ENCODE peak calls at places on chromosomes 4 and X, in six cellular contexts. J is OCI-LY7, U is fibroblast of lung, W is H9, G is PC-3, L is SK-N-SH. N is an unnamed sample.

GRCh38 chr4:150694438-150694837 is 112.5 kb downstream of the MAB21L2 start:
- DNase-seq in G (no peak), W (no peak), U (no peak), J (no peak), L (no peak), N (no peak)

GRCh38 chr4:187586892-187587291 is 408.7 kb upstream of the ZFP42 start:
- DNase-seq in G (peak; percentile 84), U (no peak), L (no peak), W (no peak), J (no peak), N (no peak)

GRCh38 chrX:40755291-40756249 is 20.2 kb upstream of the MED14 start:
- DNase-seq in U (no peak), L (no peak), W (peak; percentile 37), G (no peak), J (no peak), N (no peak)

GRCh38 chrX:17563515-17563914 is 173.8 kb upstream of the SCML1 start:
- DNase-seq in L (no peak), G (peak; percentile 47), W (no peak), J (no peak), U (no peak), N (peak; percentile 48)

GRCh38 chrX:132146456-132146855 is 18.6 kb upstream of the FRMD7 start:
- DNase-seq in G (no peak), W (no peak), J (no peak), L (no peak), U (no peak), N (no peak)

GRCh38 chrX:155215443-155216178 is 649 bp upstream of the VBP1 start:
- DNase-seq in J (no peak), W (no peak), U (no peak), L (no peak), G (no peak), N (no peak)

GRCh38 chrX:9701790-9702189 is 63.9 kb downstream of the GPR143 start:
- DNase-seq in U (no peak), G (no peak), W (no peak), J (no peak), L (no peak), N (no peak)

GRCh38 chrX:130118396-130118795 is 8.1 kb upstream of the ELF4 start:
- DNase-seq in J (no peak), G (peak; percentile 77), L (no peak), U (peak; percentile 78), W (no peak), N (peak; percentile 60)

GRCh38 chr4:11724731-11725130 is 296.0 kb upstream of the HS3ST1 start:
- DNase-seq in U (peak; percentile 87), G (peak; percentile 82), L (no peak), J (no peak), W (no peak), N (peak; percentile 51)

GRCh38 chr4:168621806-168622589 is 125.1 kb downstream of the PALLD start:
- DNase-seq in J (no peak), L (no peak), G (no peak), W (no peak), U (peak; percentile 36), N (peak; percentile 95)

GRCh38 chr4:75848891-75849290 is 53.4 kb downstream of the PPEF2 start:
- DNase-seq in U (no peak), L (no peak), J (no peak), W (no peak), G (no peak), N (peak; percentile 15)

GRCh38 chr4:91754716-91755115 is 549.0 kb upstream of the GRID2 start:
- DNase-seq in G (no peak), L (no peak), U (no peak), J (no peak), W (no peak), N (no peak)

GRCh38 chrX:123186796-123187195 is 2.7 kb downstream of the GRIA3 start:
- DNase-seq in U (no peak), G (no peak), W (no peak), L (no peak), J (no peak), N (no peak)

GRCh38 chr4:90503677-90504076 is 376.5 kb downstream of the CCSER1 start:
- DNase-seq in U (no peak), G (peak; percentile 12), J (peak; percentile 22), L (no peak), W (no peak), N (no peak)

GRCh38 chr4:90798948-90799347 is 671.8 kb downstream of the CCSER1 start:
- DNase-seq in U (no peak), J (no peak), L (no peak), G (no peak), W (no peak), N (no peak)

GRCh38 chr4:17309567-17310268 is 202.2 kb downstream of the QDPR start:
- DNase-seq in U (peak; percentile 20), G (no peak), W (no peak), J (no peak), L (no peak), N (no peak)

GRCh38 chr4:163554870-163555465 is 60.5 kb downstream of the TMA16 start:
- DNase-seq in J (peak; percentile 68), W (no peak), U (peak; percentile 54), G (peak; percentile 60), L (peak; percentile 23), N (peak; percentile 8)

GRCh38 chr4:65599335-65599734 is 71.0 kb downstream of the EPHA5 start:
- DNase-seq in J (no peak), U (no peak), L (no peak), W (no peak), G (peak; percentile 62), N (peak; percentile 0)

GRCh38 chr4:174522183-174523002 is at the start of gene HPGD:
- DNase-seq in L (peak; percentile 66), G (peak; percentile 61), U (no peak), W (peak; percentile 68), J (peak; percentile 31), N (peak; percentile 20)

GRCh38 chr4:139419388-139419914 is 34.5 kb upstream of the RAB33B start:
- DNase-seq in W (no peak), J (peak; percentile 21), L (no peak), U (peak; percentile 62), G (no peak), N (peak; percentile 72)

GRCh38 chrX:57643698-57644097 is 36.4 kb downstream of the NLRP2B start:
- DNase-seq in W (no peak), L (no peak), J (no peak), U (no peak), G (peak; percentile 26), N (no peak)

GRCh38 chr4:155820887-155821529 is 45.1 kb downstream of the ASIC5 start:
- DNase-seq in L (no peak), G (no peak), U (no peak), W (no peak), J (no peak), N (no peak)

GRCh38 chr4:98873059-98873458 is 55.9 kb downstream of the EIF4E start:
- DNase-seq in W (no peak), U (peak; percentile 47), J (no peak), G (peak; percentile 13), L (no peak), N (peak; percentile 41)

GRCh38 chr4:83490876-83491450 is 6.1 kb upstream of the ABRAXAS1 start:
- DNase-seq in G (peak; percentile 50), L (peak; percentile 64), U (peak; percentile 37), W (no peak), J (peak; percentile 54), N (no peak)

GRCh38 chr4:20041838-20042237 is 209.9 kb upstream of the SLIT2 start:
- DNase-seq in W (no peak), U (no peak), J (no peak), L (no peak), G (no peak), N (no peak)

GRCh38 chrX:24019448-24019847 is 7.5 kb downstream of the KLHL15 start:
- DNase-seq in J (no peak), W (no peak), U (no peak), G (no peak), L (no peak), N (no peak)

GRCh38 chr4:61541474-61541873 is 341.3 kb downstream of the ADGRL3 start:
- DNase-seq in L (no peak), G (peak; percentile 60), W (no peak), J (no peak), U (no peak), N (no peak)

GRCh38 chrX:48703642-48704481 is 7.3 kb downstream of the SUV39H1 start:
- DNase-seq in J (no peak), G (peak; percentile 90), L (no peak), W (no peak), U (peak; percentile 17), N (peak; percentile 94)

GRCh38 chrX:38233891-38234807 is 13.5 kb upstream of the SRPX start:
- DNase-seq in U (peak; percentile 98), W (no peak), L (no peak), J (no peak), G (peak; percentile 65), N (peak; percentile 61)
- H2AFZ ChIP-seq in U (no peak overlapping the region), W (no peak overlapping the region), L (peak overlapping the region; percentile 54), J (no peak overlapping the region), G (no peak overlapping the region), N (peak overlapping the region; percentile 62)

DNA sequence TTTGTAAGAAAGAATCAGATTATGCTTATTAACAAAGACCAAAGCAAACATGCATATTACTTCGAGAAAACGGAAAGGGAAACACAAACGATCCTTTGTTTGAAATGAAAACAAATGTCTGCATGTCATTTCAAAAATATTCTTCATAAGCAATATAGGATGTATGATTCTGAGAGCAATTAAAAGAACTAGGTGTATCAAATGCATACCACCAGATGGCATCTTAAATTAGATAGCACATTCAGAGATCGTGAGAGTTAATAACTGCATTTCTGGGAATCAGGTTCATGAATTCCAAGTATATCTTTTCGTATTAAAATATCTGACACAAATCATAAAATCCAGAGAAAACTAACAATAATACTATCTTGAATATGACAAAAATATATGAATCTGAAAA is 159.5 kb downstream of the PPP3CA start:
- DNase-seq in G (peak; percentile 56), U (peak; percentile 42), W (no peak), J (peak; percentile 9), L (no peak), N (no peak)
- TF ChIP-seq CTCF in G (peak; percentile 63), U (no peak), W (peak; percentile 18), J (peak; percentile 67), L (peak; percentile 42), N (peak; percentile 29)

DNA sequence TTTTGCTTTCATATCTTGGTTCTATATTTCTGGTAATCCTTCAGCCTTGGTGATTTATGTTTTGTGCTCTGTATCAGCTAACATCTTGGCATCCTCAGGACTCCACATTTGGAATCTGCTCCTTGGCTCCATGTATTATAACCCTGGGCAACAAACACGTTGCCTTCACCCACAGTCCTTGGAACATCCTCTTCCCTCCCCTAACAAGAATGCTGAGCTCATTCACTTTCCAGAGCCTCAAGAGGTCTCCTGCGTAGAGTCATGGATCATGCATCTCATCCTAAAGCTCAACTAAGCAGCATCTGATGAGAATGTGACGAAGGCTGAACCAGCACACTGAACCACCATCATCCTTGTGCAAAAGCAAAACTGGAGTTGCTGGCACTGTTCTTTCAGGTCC is 60.5 kb upstream of the C1GALT1C1 start:
- DNase-seq in L (no peak), U (no peak), G (no peak), J (no peak), W (no peak), N (no peak)
- H2AFZ ChIP-seq in L (peak overlapping the region; percentile 41), U (no peak overlapping the region), G (no peak overlapping the region), J (no peak overlapping the region), W (no peak overlapping the region), N (no peak overlapping the region)

DNA sequence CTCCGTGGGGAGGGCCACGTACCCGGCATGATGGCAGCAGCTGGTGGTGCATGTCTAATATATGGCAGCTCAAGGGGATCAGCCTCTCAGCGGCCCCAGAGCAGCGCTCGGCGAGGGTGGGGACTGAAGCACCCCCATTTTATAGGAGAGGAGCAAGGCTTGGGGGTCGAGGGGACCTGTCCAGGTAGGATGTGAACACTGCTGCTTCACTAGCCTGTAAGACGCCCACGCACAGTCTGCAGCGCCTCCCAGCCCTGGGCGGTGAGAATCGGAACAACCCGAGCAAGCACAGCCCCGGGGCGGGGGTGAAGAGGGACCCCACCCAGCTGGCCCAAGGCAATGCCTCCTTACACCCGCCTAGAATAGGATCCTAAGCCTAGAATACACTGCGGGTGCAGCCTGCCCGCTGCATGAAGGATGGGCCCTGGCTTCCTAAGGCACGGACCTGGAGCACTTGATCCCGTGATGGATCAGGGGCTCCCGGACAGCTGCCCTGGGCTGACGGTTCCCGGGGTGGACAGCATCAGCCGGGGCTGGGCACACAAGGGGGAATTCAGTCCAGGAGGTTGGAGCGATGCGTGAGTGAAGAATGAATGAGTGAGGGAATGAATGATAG is 17.6 kb downstream of the ADRA2C start:
- DNase-seq in W (peak; percentile 77), U (no peak), J (no peak), G (peak; percentile 35), L (no peak), N (no peak)
- TF ChIP-seq CTCF in W (peak; percentile 75), U (peak; percentile 5), J (no peak), G (peak; percentile 57), L (no peak), N (no peak)